ENCODE peak calls at places on chromosome 7, in five cellular contexts. A is activated T-helper 17 cell treated with anti-CD3 and anti-CD28 coated beads, Interleukin-2, amount 50 U/mL, for 72 hours; H is mucosa of descending colon; I is upper lobe of right lung; U is right cardiac atrium. D is an unnamed sample.

GRCh38 chr7:156935250-156935649 is 14.3 kb upstream of the NOM1 start:
- ATAC-seq in A (no peak), H (no peak), I (no peak), U (no peak), D (no peak)

GRCh38 chr7:90312745-90313144 is 8.4 kb downstream of the FAM237B start:
- ATAC-seq in A (no peak), H (no peak), I (no peak), U (no peak), D (no peak)

GRCh38 chr7:98968621-98969020 is 90.3 kb downstream of the TRRAP start:
- ATAC-seq in A (no peak), H (peak), I (no peak), U (no peak), D (no peak)

GRCh38 chr7:131443496-131443895 is 112.9 kb downstream of the PODXL start:
- ATAC-seq in A (no peak), H (no peak), I (no peak), U (no peak), D (no peak)

GRCh38 chr7:128699895-128700294 is 27.8 kb downstream of the GARIN1A start:
- ATAC-seq in A (no peak), H (no peak), I (no peak), U (no peak), D (no peak)

GRCh38 chr7:85153715-85154114 is 33.1 kb downstream of the SEMA3D start:
- ATAC-seq in A (no peak), H (no peak), I (no peak), U (no peak), D (no peak)

GRCh38 chr7:26390016-26390415 is 98.4 kb downstream of the SNX10 start:
- ATAC-seq in A (no peak), H (no peak), I (no peak), U (no peak), D (no peak)

GRCh38 chr7:135200824-135201331 is 10.4 kb downstream of the WDR91 start:
- ATAC-seq in A (no peak), H (no peak), I (no peak), U (no peak), D (no peak)

GRCh38 chr7:106666353-106666752 is 5.4 kb upstream of the CCDC71L start:
- ATAC-seq in A (no peak), H (no peak), I (no peak), U (no peak), D (no peak)

GRCh38 chr7:30528779-30529178 is 24.1 kb upstream of the GGCT start:
- ATAC-seq in A (no peak), H (no peak), I (no peak), U (no peak), D (no peak)

GRCh38 chr7:42790196-42790595 is 121.7 kb downstream of the C7orf25 start:
- ATAC-seq in A (no peak), H (no peak), I (no peak), U (no peak), D (no peak)

GRCh38 chr7:73903321-73904218 is 42.6 kb downstream of the TMEM270 start:
- ATAC-seq in A (no peak), H (no peak), I (no peak), U (no peak), D (no peak)

GRCh38 chr7:142451346-142451745 is 193.5 kb upstream of the PRSS58 start:
- ATAC-seq in A (no peak), H (peak), I (peak), U (no peak), D (no peak)

GRCh38 chr7:93119191-93119905 is 1.6 kb upstream of the SAMD9 start:
- ATAC-seq in A (no peak), H (no peak), I (no peak), U (no peak), D (no peak)

GRCh38 chr7:52100-52499 is 140.3 kb upstream of the FAM20C start:
- ATAC-seq in A (no peak), H (no peak), I (peak), U (no peak), D (no peak)

GRCh38 chr7:141585592-141586510 is 34.6 kb downstream of the AGK start:
- ATAC-seq in A (peak), H (no peak), I (peak), U (no peak), D (no peak)

GRCh38 chr7:155921086-155921803 is 109.0 kb upstream of the SHH start:
- ATAC-seq in A (no peak), H (no peak), I (no peak), U (no peak), D (no peak)

GRCh38 chr7:134696261-134696660 is 49.6 kb downstream of the BPGM start:
- ATAC-seq in A (no peak), H (peak), I (no peak), U (peak), D (no peak)

GRCh38 chr7:99791667-99792356 is 7.8 kb upstream of the CYP3A4 start:
- ATAC-seq in A (no peak), H (peak), I (peak), U (no peak), D (no peak)

GRCh38 chr7:2932761-2933251 is 88.7 kb upstream of the GNA12 start:
- ATAC-seq in A (no peak), H (no peak), I (no peak), U (no peak), D (no peak)